ENCODE peak calls at places on chromosomes 5 and 9, in four cellular contexts. K is HCT116, U is HepG2, G is GM12878. Z is an unnamed sample.

GRCh38 chr5:41413067-41413466 is 97.3 kb downstream of the PLCXD3 start:
- DNase-seq in K (no peak), U (no peak), G (no peak), Z (no peak)

GRCh38 chr5:136133416-136134383 is 1.1 kb downstream of the SMAD5 start:
- DNase-seq in K (no peak), U (peak), G (no peak), Z (peak)

GRCh38 chr9:137786511-137786920 is 91.1 kb upstream of the CACNA1B start:
- DNase-seq in K (no peak), U (no peak), G (no peak), Z (no peak)

GRCh38 chr5:78896128-78896527 is 89.0 kb downstream of the ARSB start:
- DNase-seq in K (no peak), U (no peak), G (no peak), Z (no peak)

GRCh38 chr9:85040806-85041575 is 371.5 kb downstream of the NTRK2 start:
- DNase-seq in K (no peak), U (no peak), G (no peak), Z (no peak)

GRCh38 chr5:56480305-56481146 is 247.4 kb upstream of the ANKRD55 start:
- DNase-seq in K (no peak), U (peak), G (peak), Z (no peak)

GRCh38 chr5:133295520-133295919 is 243.7 kb downstream of the HSPA4 start:
- DNase-seq in K (no peak), U (no peak), G (no peak), Z (no peak)

GRCh38 chr5:82259172-82259800 is 18.9 kb downstream of the RPS23 start:
- DNase-seq in K (peak), U (no peak), G (no peak), Z (no peak)

GRCh38 chr5:141623197-141623596 is 4.4 kb upstream of the DIAPH1 start:
- DNase-seq in K (no peak), U (no peak), G (peak), Z (no peak)

GRCh38 chr5:50807661-50808060 is 141.2 kb downstream of the PARP8 start:
- DNase-seq in K (no peak), U (no peak), G (no peak), Z (no peak)

GRCh38 chr5:173498871-173499470 is 117.5 kb downstream of the BOD1 start:
- DNase-seq in K (no peak), U (peak), G (no peak), Z (no peak)

GRCh38 chr9:16626577-16627130 is 243.8 kb downstream of the BNC2 start:
- DNase-seq in K (no peak), U (no peak), G (no peak), Z (peak)

GRCh38 chr5:75389430-75389829 is 52.4 kb downstream of the HMGCR start:
- DNase-seq in K (no peak), U (no peak), G (no peak), Z (no peak)

GRCh38 chr5:14185336-14186131 is 42.4 kb downstream of the TRIO start:
- DNase-seq in K (no peak), U (no peak), G (no peak), Z (no peak)

GRCh38 chr5:123748239-123748638 is 236.3 kb downstream of the CSNK1G3 start:
- DNase-seq in K (no peak), U (no peak), G (no peak), Z (no peak)

GRCh38 chr5:55096860-55097259 is 5.6 kb upstream of the GZMA start:
- DNase-seq in K (no peak), U (no peak), G (no peak), Z (no peak)

GRCh38 chr9:93471135-93471534 is 17.8 kb upstream of the FAM120AOS start:
- DNase-seq in K (no peak), U (no peak), G (no peak), Z (no peak)

GRCh38 chr9:93467062-93467416 is 13.7 kb upstream of the FAM120AOS start:
- DNase-seq in K (no peak), U (peak), G (no peak), Z (no peak)

GRCh38 chr9:93467462-93467861 is 14.1 kb upstream of the FAM120AOS start:
- DNase-seq in K (no peak), U (no peak), G (no peak), Z (no peak)

GRCh38 chr9:93470391-93470790 is 17.0 kb upstream of the FAM120AOS start:
- DNase-seq in K (no peak), U (no peak), G (no peak), Z (no peak)

DNA sequence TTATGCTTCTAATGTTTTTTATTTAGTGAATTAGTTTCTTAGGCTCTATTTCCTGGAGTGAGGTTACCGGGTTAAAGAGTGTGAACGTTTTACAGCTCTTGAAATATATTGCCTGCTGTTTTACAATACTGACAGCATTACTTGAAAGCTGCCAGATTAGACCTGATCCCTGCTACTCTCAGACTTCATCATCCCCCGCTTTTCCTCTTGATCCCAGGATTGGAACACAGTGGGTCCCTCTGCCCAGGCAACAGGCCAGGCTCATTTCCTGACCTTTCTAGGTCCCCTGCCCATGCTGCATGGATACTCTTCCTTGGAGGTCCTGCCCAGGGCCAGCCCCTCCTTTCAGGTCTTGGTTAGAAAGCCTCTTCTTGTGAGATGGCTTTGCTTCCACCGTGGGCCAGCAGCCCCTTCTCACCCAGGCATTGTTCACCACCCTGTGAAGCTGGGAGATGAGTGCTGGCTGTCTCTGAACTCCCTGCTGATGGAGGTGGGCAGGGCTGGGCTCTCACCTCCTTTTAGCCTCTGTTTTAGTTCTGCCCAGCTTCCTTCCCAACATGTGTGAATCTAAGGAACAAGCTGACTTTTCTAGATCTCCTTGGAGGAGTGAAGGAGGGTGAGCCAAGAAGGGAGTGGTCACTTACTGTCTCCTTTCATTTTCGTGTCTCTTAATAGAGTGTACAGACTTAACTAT is 15.5 kb upstream of the FAM120AOS start:
- DNase-seq in K (no peak), U (no peak), G (no peak), Z (no peak)
- H3K4me3 ChIP-seq in K (no peak), U (no peak), G (peak), Z (no peak)

GRCh38 chr9:68678430-68678829 is 26.6 kb upstream of the PIP5K1B start:
- DNase-seq in K (peak), U (peak), G (no peak), Z (no peak)
- TF ChIP-seq SIN3A in K (no peak), U (no peak), G (no peak), Z (no peak)

DNA sequence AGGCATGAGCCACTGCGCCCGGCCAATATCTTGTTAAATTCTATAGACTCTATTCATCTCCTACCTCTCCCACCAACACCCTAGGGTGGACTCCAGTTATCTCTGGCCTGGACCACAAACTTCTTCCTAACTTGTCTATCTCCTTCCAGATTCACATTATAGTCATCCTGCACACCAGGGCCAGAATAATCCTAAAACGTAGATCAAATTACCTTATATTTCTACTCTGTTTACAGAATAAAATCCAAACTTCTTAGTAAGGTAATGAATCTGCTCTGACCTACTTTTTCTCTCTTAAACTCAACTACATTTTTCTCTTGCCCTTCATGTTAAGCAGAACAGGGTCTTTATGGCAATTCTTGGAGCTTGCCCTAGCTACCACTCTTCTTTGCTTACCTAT is 6.9 kb downstream of the ELL2 start:
- DNase-seq in K (no peak), U (no peak), G (no peak), Z (no peak)
- H3K4me3 ChIP-seq in K (no peak), U (no peak), G (peak), Z (no peak)

GRCh38 chr5:1564824-1565736 is 41.3 kb upstream of the LPCAT1 start:
- DNase-seq in K (no peak), U (peak), G (no peak), Z (no peak)

GRCh38 chr5:1563051-1563461 is 39.3 kb upstream of the LPCAT1 start:
- DNase-seq in K (no peak), U (no peak), G (no peak), Z (no peak)

GRCh38 chr5:1564182-1564748 is 40.5 kb upstream of the LPCAT1 start:
- DNase-seq in K (peak), U (peak), G (no peak), Z (no peak)

GRCh38 chr5:1562599-1562998 is 38.8 kb upstream of the LPCAT1 start:
- DNase-seq in K (no peak), U (no peak), G (no peak), Z (no peak)

DNA sequence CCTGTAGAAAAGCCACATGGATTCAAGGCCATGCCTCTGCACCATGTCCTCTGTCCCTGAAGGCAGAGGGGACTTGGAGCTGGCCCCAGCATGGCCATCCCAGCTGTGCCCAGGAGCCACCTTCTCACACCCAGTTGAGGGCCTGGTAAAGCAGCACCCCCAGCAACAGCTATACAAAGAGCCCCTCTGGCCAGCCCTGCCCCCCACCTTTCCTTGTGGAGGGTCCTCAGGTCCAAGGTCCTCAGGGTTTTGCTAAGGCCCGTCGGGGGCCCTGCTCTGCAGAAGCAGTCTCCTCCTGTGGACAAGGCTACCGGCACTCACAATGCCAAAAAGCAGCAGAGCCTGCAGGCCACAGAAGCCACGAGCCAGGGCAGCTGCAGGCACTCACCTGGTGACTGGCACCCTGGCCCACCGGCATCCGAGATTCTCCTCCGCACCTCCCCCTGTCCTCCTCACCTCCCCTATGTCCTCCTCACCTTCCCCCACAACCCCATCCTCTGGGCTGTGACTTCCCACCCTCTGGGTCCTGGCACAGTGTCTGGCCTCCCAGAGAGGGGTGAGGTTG is 39.9 kb upstream of the LPCAT1 start:
- DNase-seq in K (no peak), U (no peak), G (no peak), Z (no peak)
- TF ChIP-seq SIN3A in K (no peak), U (no peak), G (no peak), Z (no peak)

DNA sequence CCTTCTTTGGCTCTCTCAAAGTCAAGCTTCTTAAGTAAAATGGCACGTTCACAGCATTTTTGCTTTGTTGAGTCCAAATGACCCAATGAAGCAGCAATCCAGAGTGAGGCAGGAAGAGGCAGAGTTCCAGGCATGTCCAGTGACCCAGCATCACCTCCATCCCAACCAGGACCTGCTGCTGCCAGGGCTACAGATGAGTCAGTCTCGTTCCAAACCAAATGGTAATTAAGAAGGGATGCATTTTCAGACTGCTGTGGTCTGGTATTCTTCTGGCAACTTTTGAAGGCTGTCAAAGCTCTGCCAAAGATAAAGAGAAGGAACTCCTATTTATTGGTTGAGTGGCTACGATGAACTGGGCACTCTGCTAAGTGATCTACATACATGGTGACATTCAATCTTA is 678.9 kb upstream of the KLF4 start:
- DNase-seq in K (no peak), U (no peak), G (no peak), Z (no peak)
- H3K4me3 ChIP-seq in K (no peak), U (no peak), G (no peak), Z (no peak)

GRCh38 chr9:124045076-124045829 is 33.7 kb downstream of the LHX2 start:
- DNase-seq in K (no peak), U (no peak), G (no peak), Z (no peak)
- TF ChIP-seq SIN3A in K (no peak), U (peak), G (no peak), Z (no peak)

DNA sequence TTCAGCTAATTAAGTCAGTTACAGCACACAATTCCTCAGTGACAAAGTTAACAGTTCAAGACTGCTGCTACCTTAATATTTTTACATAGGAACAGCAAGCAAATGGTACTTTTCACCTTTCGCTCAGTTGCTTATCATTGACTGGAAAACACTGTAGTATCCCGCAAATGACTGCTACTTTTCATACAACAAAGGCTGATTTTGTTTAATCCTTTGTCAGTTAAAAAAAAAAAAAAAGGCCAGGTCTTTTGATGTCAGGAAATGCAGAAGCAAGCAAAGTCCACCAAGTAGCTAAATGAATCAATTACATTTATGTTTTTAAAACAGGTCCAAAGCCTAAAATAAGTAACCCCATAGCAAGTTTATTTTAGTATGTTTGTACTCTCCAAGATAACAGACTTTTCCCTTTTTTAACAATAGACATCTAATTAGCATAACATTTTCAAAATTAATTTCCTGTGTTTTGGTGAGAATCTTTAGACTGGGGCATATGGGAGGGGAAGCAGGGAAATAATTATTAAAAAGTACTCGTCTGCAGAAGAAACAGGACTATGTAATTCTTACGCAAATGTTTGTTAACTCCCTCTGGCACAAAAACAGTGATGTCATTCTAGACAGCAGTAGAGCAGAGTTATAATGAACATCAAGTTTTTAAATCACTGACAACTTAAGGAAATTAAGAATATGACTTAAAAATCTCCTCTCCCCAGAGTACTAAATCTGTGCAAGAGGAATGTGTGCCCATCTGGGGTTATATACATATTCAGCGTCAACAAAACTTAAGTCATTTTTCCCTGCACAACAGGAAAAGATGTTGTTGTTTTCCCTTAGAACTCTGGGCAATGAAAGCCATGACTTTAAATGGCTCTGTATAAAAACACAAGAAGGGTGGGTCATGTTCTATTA is 9.6 kb downstream of the PFDN1 start:
- DNase-seq in K (no peak), U (peak), G (no peak), Z (no peak)
- H3K4me3 ChIP-seq in K (no peak), U (peak), G (no peak), Z (no peak)

DNA sequence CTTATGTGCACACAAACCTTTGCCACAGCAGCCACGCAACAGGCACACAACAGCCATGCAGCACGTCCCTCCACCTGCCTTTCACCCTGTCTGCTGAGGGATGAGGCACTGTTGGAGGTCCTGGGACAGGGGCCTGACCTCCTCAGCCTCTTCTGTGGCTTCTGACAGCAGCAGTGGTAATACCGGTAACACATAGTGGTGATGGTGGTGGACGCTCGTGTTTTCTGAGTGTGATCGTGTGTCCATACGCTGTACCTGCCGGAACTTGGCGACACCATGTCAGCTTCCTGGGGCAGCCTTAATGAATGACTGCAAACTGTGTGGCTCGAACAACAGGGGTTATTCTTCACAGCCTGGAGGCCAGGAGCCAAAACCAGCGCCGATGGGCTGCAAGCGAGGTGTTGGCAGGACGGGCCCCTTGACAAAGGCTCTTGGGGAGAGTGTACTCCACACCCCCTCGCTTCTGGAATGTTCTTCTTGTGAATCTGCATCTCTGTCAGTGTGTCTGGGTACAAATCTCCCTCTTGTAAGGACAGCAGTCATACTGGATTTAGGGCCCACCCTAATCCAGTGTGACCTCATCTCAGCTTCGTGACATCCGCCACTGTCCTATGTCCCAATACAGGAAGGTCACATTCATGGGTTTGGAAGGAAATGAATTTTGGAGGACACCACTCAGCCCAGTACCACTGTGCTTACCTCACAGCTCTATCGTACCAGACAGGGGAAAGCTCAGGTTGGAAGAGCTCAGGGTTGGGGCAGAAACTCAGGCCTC is 55.3 kb upstream of the EXOC3 start:
- DNase-seq in K (no peak), U (no peak), G (no peak), Z (no peak)
- TF ChIP-seq SIN3A in K (no peak), U (no peak), G (no peak), Z (no peak)

DNA sequence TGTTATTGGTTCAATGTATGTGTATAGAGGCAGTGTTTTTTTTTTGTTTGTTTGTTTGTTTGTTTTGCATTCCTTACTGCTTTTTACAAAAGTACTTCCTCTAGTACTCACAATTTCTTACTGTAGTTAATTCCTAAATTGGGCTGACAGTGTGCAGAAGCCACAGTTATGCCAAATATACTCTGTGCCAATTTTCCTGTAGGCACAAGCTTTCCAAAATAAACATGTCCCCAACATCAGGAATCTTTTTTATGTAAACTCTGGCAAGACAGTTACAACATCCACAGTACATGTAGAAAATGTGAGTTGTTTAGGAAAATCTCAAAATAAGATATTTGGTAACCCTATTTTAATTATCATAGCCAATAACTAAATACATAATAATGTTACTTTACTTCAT is 161.6 kb upstream of the TSLP start:
- DNase-seq in K (no peak), U (no peak), G (no peak), Z (no peak)
- H3K4me3 ChIP-seq in K (no peak), U (no peak), G (no peak), Z (no peak)

Z was measured in Panc1.